ENCODE peak calls at places on chromosomes 11 and 22, in nine cellular contexts. One of them, this sample, is unnamed.
A peak's percentile ranks its signal among the peaks of the same experiment; 100 is the strongest.

GRCh38 chr11:59545179-59546020 is 34.1 kb downstream of the OR4D9 start:
- DNase-seq in body of pancreas: no peak
- DNase-seq in uterus: no peak
- DNase-seq in AG10803: no peak
- DNase-seq in GM23338: peak; percentile 46
- DNase-seq in H1: no peak
- DNase-seq in epithelial cell of proximal tubule: no peak
- DNase-seq in spleen: no peak
- DNase-seq in choroid plexus epithelial cell: peak; percentile 93
- DNase-seq in this sample: no peak

GRCh38 chr11:77395460-77396175 is 78.3 kb downstream of the PAK1 start:
- DNase-seq in body of pancreas: no peak
- DNase-seq in uterus: no peak
- DNase-seq in AG10803: no peak
- DNase-seq in GM23338: no peak
- DNase-seq in H1: no peak
- DNase-seq in epithelial cell of proximal tubule: no peak
- DNase-seq in spleen: no peak
- DNase-seq in choroid plexus epithelial cell: no peak
- DNase-seq in this sample: no peak

GRCh38 chr11:122559734-122560382 is 95.7 kb upstream of the UBASH3B start:
- DNase-seq in body of pancreas: no peak
- DNase-seq in uterus: no peak
- DNase-seq in AG10803: no peak
- DNase-seq in GM23338: peak; percentile 84
- DNase-seq in H1: peak; percentile 88
- DNase-seq in epithelial cell of proximal tubule: no peak
- DNase-seq in spleen: no peak
- DNase-seq in choroid plexus epithelial cell: no peak
- DNase-seq in this sample: no peak

GRCh38 chr22:45997077-45997774 is 20.3 kb upstream of the WNT7B start:
- DNase-seq in body of pancreas: peak; percentile 80
- DNase-seq in uterus: peak; percentile 88
- DNase-seq in AG10803: peak; percentile 98
- DNase-seq in GM23338: peak; percentile 37
- DNase-seq in H1: no peak
- DNase-seq in epithelial cell of proximal tubule: peak; percentile 37
- DNase-seq in spleen: peak; percentile 93
- DNase-seq in choroid plexus epithelial cell: peak; percentile 96
- DNase-seq in this sample: peak; percentile 69

GRCh38 chr11:128506999-128507591 is 80.3 kb downstream of the ETS1 start:
- DNase-seq in body of pancreas: peak; percentile 82
- DNase-seq in uterus: peak; percentile 89
- DNase-seq in AG10803: peak; percentile 98
- DNase-seq in GM23338: peak; percentile 62
- DNase-seq in H1: no peak
- DNase-seq in epithelial cell of proximal tubule: no peak
- DNase-seq in spleen: no peak
- DNase-seq in choroid plexus epithelial cell: peak; percentile 90
- DNase-seq in this sample: no peak

GRCh38 chr11:65444314-65445051 is 21.9 kb downstream of the NEAT1 start:
- DNase-seq in body of pancreas: no peak
- DNase-seq in uterus: peak; percentile 22
- DNase-seq in AG10803: peak; percentile 18
- DNase-seq in GM23338: no peak
- DNase-seq in H1: no peak
- DNase-seq in epithelial cell of proximal tubule: no peak
- DNase-seq in spleen: no peak
- DNase-seq in choroid plexus epithelial cell: peak; percentile 76
- DNase-seq in this sample: peak; percentile 37

GRCh38 chr11:9219115-9219514 is 46.0 kb downstream of the DENND5A start:
- DNase-seq in body of pancreas: no peak
- DNase-seq in uterus: no peak
- DNase-seq in AG10803: peak; percentile 93
- DNase-seq in GM23338: no peak
- DNase-seq in H1: no peak
- DNase-seq in epithelial cell of proximal tubule: no peak
- DNase-seq in spleen: no peak
- DNase-seq in choroid plexus epithelial cell: peak; percentile 77
- DNase-seq in this sample: no peak

GRCh38 chr11:6271598-6271997 is 12.0 kb downstream of the CCKBR start:
- DNase-seq in body of pancreas: no peak
- DNase-seq in uterus: no peak
- DNase-seq in AG10803: no peak
- DNase-seq in GM23338: no peak
- DNase-seq in H1: no peak
- DNase-seq in epithelial cell of proximal tubule: no peak
- DNase-seq in spleen: no peak
- DNase-seq in choroid plexus epithelial cell: no peak
- DNase-seq in this sample: no peak

GRCh38 chr11:44808053-44808753 is 81.4 kb downstream of the TSPAN18 start:
- DNase-seq in body of pancreas: no peak
- DNase-seq in uterus: no peak
- DNase-seq in AG10803: no peak
- DNase-seq in GM23338: no peak
- DNase-seq in H1: no peak
- DNase-seq in epithelial cell of proximal tubule: no peak
- DNase-seq in spleen: peak; percentile 1
- DNase-seq in choroid plexus epithelial cell: no peak
- DNase-seq in this sample: no peak

GRCh38 chr11:47466701-47467250 is 17.8 kb upstream of the RAPSN start:
- DNase-seq in body of pancreas: peak; percentile 80
- DNase-seq in uterus: peak; percentile 36
- DNase-seq in AG10803: peak; percentile 18
- DNase-seq in GM23338: peak; percentile 41
- DNase-seq in H1: no peak
- DNase-seq in epithelial cell of proximal tubule: no peak
- DNase-seq in spleen: peak; percentile 77
- DNase-seq in choroid plexus epithelial cell: peak; percentile 73
- DNase-seq in this sample: no peak

GRCh38 chr11:8093931-8094575 is 13.0 kb downstream of the TUB start:
- DNase-seq in body of pancreas: no peak
- DNase-seq in uterus: no peak
- DNase-seq in AG10803: no peak
- DNase-seq in GM23338: no peak
- DNase-seq in H1: no peak
- DNase-seq in epithelial cell of proximal tubule: no peak
- DNase-seq in spleen: peak; percentile 64
- DNase-seq in choroid plexus epithelial cell: no peak
- DNase-seq in this sample: no peak

GRCh38 chr22:23063539-23064380 is 6.6 kb upstream of the GNAZ start:
- DNase-seq in body of pancreas: no peak
- DNase-seq in uterus: no peak
- DNase-seq in AG10803: no peak
- DNase-seq in GM23338: no peak
- DNase-seq in H1: no peak
- DNase-seq in epithelial cell of proximal tubule: no peak
- DNase-seq in spleen: peak; percentile 64
- DNase-seq in choroid plexus epithelial cell: no peak
- DNase-seq in this sample: no peak

GRCh38 chr22:23383491-23384450 is 196.3 kb downstream of the IGLL1 start:
- DNase-seq in body of pancreas: no peak
- DNase-seq in uterus: no peak
- DNase-seq in AG10803: no peak
- DNase-seq in GM23338: peak; percentile 54
- DNase-seq in H1: no peak
- DNase-seq in epithelial cell of proximal tubule: no peak
- DNase-seq in spleen: peak; percentile 78
- DNase-seq in choroid plexus epithelial cell: peak; percentile 17
- DNase-seq in this sample: no peak

GRCh38 chr22:42814215-42814614 is 42.9 kb downstream of the ARFGAP3 start:
- DNase-seq in body of pancreas: no peak
- DNase-seq in uterus: no peak
- DNase-seq in AG10803: no peak
- DNase-seq in GM23338: no peak
- DNase-seq in H1: no peak
- DNase-seq in epithelial cell of proximal tubule: no peak
- DNase-seq in spleen: no peak
- DNase-seq in choroid plexus epithelial cell: peak; percentile 16
- DNase-seq in this sample: no peak

GRCh38 chr22:28609921-28610320 is 69.7 kb downstream of the TTC28 start:
- DNase-seq in body of pancreas: no peak
- DNase-seq in uterus: no peak
- DNase-seq in AG10803: no peak
- DNase-seq in GM23338: no peak
- DNase-seq in H1: no peak
- DNase-seq in epithelial cell of proximal tubule: no peak
- DNase-seq in spleen: no peak
- DNase-seq in choroid plexus epithelial cell: no peak
- DNase-seq in this sample: no peak

GRCh38 chr22:47178339-47178738 is 415.9 kb downstream of the TBC1D22A start:
- DNase-seq in body of pancreas: no peak
- DNase-seq in uterus: no peak
- DNase-seq in AG10803: no peak
- DNase-seq in GM23338: no peak
- DNase-seq in H1: no peak
- DNase-seq in epithelial cell of proximal tubule: no peak
- DNase-seq in spleen: peak; percentile 16
- DNase-seq in choroid plexus epithelial cell: no peak
- DNase-seq in this sample: no peak

GRCh38 chr11:86978247-86978646 is 23.1 kb upstream of the FZD4 start:
- DNase-seq in body of pancreas: peak; percentile 40
- DNase-seq in uterus: no peak
- DNase-seq in AG10803: no peak
- DNase-seq in GM23338: no peak
- DNase-seq in H1: no peak
- DNase-seq in epithelial cell of proximal tubule: no peak
- DNase-seq in spleen: no peak
- DNase-seq in choroid plexus epithelial cell: peak; percentile 57
- DNase-seq in this sample: no peak

GRCh38 chr11:86980397-86980796 is 25.2 kb upstream of the FZD4 start:
- DNase-seq in body of pancreas: no peak
- DNase-seq in uterus: no peak
- DNase-seq in AG10803: no peak
- DNase-seq in GM23338: no peak
- DNase-seq in H1: no peak
- DNase-seq in epithelial cell of proximal tubule: no peak
- DNase-seq in spleen: no peak
- DNase-seq in choroid plexus epithelial cell: no peak
- DNase-seq in this sample: no peak

GRCh38 chr11:86981777-86982540 is 26.8 kb upstream of the FZD4 start:
- DNase-seq in body of pancreas: no peak
- DNase-seq in uterus: no peak
- DNase-seq in AG10803: no peak
- DNase-seq in GM23338: no peak
- DNase-seq in H1: no peak
- DNase-seq in epithelial cell of proximal tubule: no peak
- DNase-seq in spleen: no peak
- DNase-seq in choroid plexus epithelial cell: no peak
- DNase-seq in this sample: no peak

GRCh38 chr11:86977441-86978050 is 22.4 kb upstream of the FZD4 start:
- DNase-seq in body of pancreas: no peak
- DNase-seq in uterus: no peak
- DNase-seq in AG10803: no peak
- DNase-seq in GM23338: no peak
- DNase-seq in H1: no peak
- DNase-seq in epithelial cell of proximal tubule: no peak
- DNase-seq in spleen: no peak
- DNase-seq in choroid plexus epithelial cell: no peak
- DNase-seq in this sample: no peak

GRCh38 chr11:86978756-86979608 is 23.8 kb upstream of the FZD4 start:
- DNase-seq in body of pancreas: no peak
- DNase-seq in uterus: no peak
- DNase-seq in AG10803: peak; percentile 41
- DNase-seq in GM23338: peak; percentile 44
- DNase-seq in H1: no peak
- DNase-seq in epithelial cell of proximal tubule: no peak
- DNase-seq in spleen: no peak
- DNase-seq in choroid plexus epithelial cell: peak; percentile 82
- DNase-seq in this sample: no peak
- TF ChIP-seq CTCF in body of pancreas: peak; percentile 45
- TF ChIP-seq CTCF in uterus: peak; percentile 23
- TF ChIP-seq CTCF in AG10803: peak; percentile 78
- TF ChIP-seq CTCF in GM23338: peak; percentile 48
- TF ChIP-seq CTCF in H1: peak; percentile 40
- TF ChIP-seq CTCF in epithelial cell of proximal tubule: peak; percentile 56
- TF ChIP-seq CTCF in spleen: peak; percentile 36
- TF ChIP-seq CTCF in choroid plexus epithelial cell: no peak
- TF ChIP-seq CTCF in this sample: peak; percentile 67

GRCh38 chr11:58276151-58276550 is 8.1 kb upstream of the OR10W1 start:
- DNase-seq in body of pancreas: no peak
- DNase-seq in uterus: no peak
- DNase-seq in AG10803: no peak
- DNase-seq in GM23338: no peak
- DNase-seq in H1: no peak
- DNase-seq in epithelial cell of proximal tubule: no peak
- DNase-seq in spleen: no peak
- DNase-seq in choroid plexus epithelial cell: no peak
- DNase-seq in this sample: no peak

DNA sequence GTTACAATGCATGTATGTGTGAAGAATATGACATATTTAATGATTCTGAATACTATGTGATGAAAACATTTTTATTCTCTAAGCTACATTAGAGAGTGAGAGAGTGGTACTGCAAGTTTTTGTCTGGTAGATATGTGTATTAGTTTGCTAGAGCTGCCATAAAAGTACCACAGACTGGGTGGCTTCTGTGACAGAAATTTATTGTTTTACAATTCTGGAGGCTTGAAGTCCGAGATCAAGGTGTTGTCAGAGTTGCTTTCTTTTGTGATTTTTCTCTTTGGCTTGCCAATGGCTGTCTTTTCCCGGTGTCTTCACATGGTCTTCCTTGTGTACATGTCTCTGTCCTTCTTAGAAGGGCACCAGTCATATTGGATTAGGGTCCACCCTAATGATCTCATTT is 6.9 kb upstream of the OR10W1 start:
- DNase-seq in body of pancreas: no peak
- DNase-seq in uterus: no peak
- DNase-seq in AG10803: no peak
- DNase-seq in GM23338: no peak
- DNase-seq in H1: no peak
- DNase-seq in epithelial cell of proximal tubule: no peak
- DNase-seq in spleen: no peak
- DNase-seq in choroid plexus epithelial cell: no peak
- DNase-seq in this sample: no peak
- H3K4me3 ChIP-seq in body of pancreas: no peak overlapping the region
- H3K4me3 ChIP-seq in uterus: no peak overlapping the region
- H3K4me3 ChIP-seq in AG10803: no peak overlapping the region
- H3K4me3 ChIP-seq in GM23338: no peak overlapping the region
- H3K4me3 ChIP-seq in H1: no peak overlapping the region
- H3K4me3 ChIP-seq in epithelial cell of proximal tubule: no peak overlapping the region
- H3K4me3 ChIP-seq in spleen: no peak overlapping the region
- H3K4me3 ChIP-seq in choroid plexus epithelial cell: no peak overlapping the region
- H3K4me3 ChIP-seq in this sample: no peak overlapping the region

GRCh38 chr22:34761111-34761510 is 304.8 kb upstream of the ISX start:
- DNase-seq in body of pancreas: no peak
- DNase-seq in uterus: no peak
- DNase-seq in AG10803: peak; percentile 66
- DNase-seq in GM23338: no peak
- DNase-seq in H1: no peak
- DNase-seq in epithelial cell of proximal tubule: no peak
- DNase-seq in spleen: no peak
- DNase-seq in choroid plexus epithelial cell: no peak
- DNase-seq in this sample: no peak
- TF ChIP-seq CTCF in body of pancreas: no peak
- TF ChIP-seq CTCF in uterus: no peak
- TF ChIP-seq CTCF in AG10803: no peak
- TF ChIP-seq CTCF in GM23338: no peak
- TF ChIP-seq CTCF in H1: no peak
- TF ChIP-seq CTCF in epithelial cell of proximal tubule: no peak
- TF ChIP-seq CTCF in spleen: no peak
- TF ChIP-seq CTCF in choroid plexus epithelial cell: no peak
- TF ChIP-seq CTCF in this sample: no peak

DNA sequence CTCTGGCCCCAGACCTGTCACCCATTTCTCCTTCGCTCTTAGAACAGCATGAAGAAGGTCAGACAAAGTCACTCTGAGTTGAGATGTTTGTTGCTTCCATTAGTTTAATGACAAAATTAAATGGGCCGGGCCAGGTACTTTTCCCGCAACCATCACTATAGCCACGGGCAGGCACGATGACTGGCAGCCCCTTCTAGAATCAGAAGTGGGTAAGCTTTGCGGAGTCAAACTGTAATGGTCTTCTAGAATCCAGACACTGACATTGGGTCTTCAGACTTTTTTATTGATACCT is 2.3 kb upstream of the ACR start:
- DNase-seq in body of pancreas: no peak
- DNase-seq in uterus: no peak
- DNase-seq in AG10803: no peak
- DNase-seq in GM23338: no peak
- DNase-seq in H1: no peak
- DNase-seq in epithelial cell of proximal tubule: no peak
- DNase-seq in spleen: no peak
- DNase-seq in choroid plexus epithelial cell: no peak
- DNase-seq in this sample: no peak
- H3K4me3 ChIP-seq in body of pancreas: no peak overlapping the region
- H3K4me3 ChIP-seq in uterus: no peak overlapping the region
- H3K4me3 ChIP-seq in AG10803: no peak overlapping the region
- H3K4me3 ChIP-seq in GM23338: no peak overlapping the region
- H3K4me3 ChIP-seq in H1: no peak overlapping the region
- H3K4me3 ChIP-seq in epithelial cell of proximal tubule: no peak overlapping the region
- H3K4me3 ChIP-seq in spleen: no peak overlapping the region
- H3K4me3 ChIP-seq in choroid plexus epithelial cell: no peak overlapping the region
- H3K4me3 ChIP-seq in this sample: no peak overlapping the region

This sample was measured in GM06990.